ENCODE peak calls at places on chromosome 4, in eight cellular contexts. N, A, I, X, S, Z, V and L are unnamed samples.

GRCh38 chr4:74338792-74339333 is 26.1 kb upstream of the EREG start:
- DNase-seq in N (no peak), A (no peak), I (no peak), X (no peak), S (no peak), Z (no peak), V (no peak), L (no peak)

GRCh38 chr4:185221491-185221890 is 12.1 kb downstream of the SNX25 start:
- DNase-seq in N (no peak), A (no peak), I (no peak), X (no peak), S (no peak), Z (no peak), V (no peak), L (no peak)

GRCh38 chr4:16082038-16082423 is 1.8 kb downstream of the PROM1 start:
- DNase-seq in N (no peak), A (no peak), I (no peak), X (no peak), S (no peak), Z (peak), V (no peak), L (no peak)

GRCh38 chr4:39458505-39459300 is at the start of the genes LIAS and RPL9:
- DNase-seq in N (peak), A (peak), I (peak), X (peak), S (peak), Z (peak), V (peak), L (peak)

GRCh38 chr4:1722551-1723071 is 1.3 kb downstream of the TACC3 start:
- DNase-seq in N (no peak), A (no peak), I (no peak), X (no peak), S (no peak), Z (no peak), V (no peak), L (no peak)

GRCh38 chr4:47519239-47519883 is 34.3 kb downstream of the ATP10D start:
- DNase-seq in N (no peak), A (no peak), I (no peak), X (no peak), S (no peak), Z (no peak), V (no peak), L (no peak)

GRCh38 chr4:74109116-74109791 is 10.3 kb upstream of the CXCL2 start:
- DNase-seq in N (no peak), A (no peak), I (peak), X (peak), S (no peak), Z (peak), V (no peak), L (peak)

GRCh38 chr4:150310159-150310895 is 232.1 kb downstream of the DCLK2 start:
- DNase-seq in N (no peak), A (no peak), I (no peak), X (no peak), S (no peak), Z (no peak), V (no peak), L (no peak)

GRCh38 chr4:6332042-6332668 is 62.5 kb downstream of the WFS1 start:
- DNase-seq in N (no peak), A (no peak), I (no peak), X (peak), S (no peak), Z (peak), V (peak), L (no peak)

GRCh38 chr4:52651993-52652672 is 7.0 kb downstream of the USP46 start:
- DNase-seq in N (no peak), A (no peak), I (peak), X (no peak), S (no peak), Z (no peak), V (no peak), L (no peak)